ENCODE peak calls at places on chromosomes 5 and 9, in seven cellular contexts. G, X, U, J, C, Q and P are unnamed samples.
A peak's percentile ranks its signal among the peaks of the same experiment; 100 is the strongest.

GRCh38 chr9:35726876-35727438 is 5.0 kb downstream of the TLN1 start:
- DNase-seq in G (no peak), J (no peak), U (peak; percentile 58), X (peak; percentile 42), C (no peak), Q (peak; percentile 30), P (peak; percentile 65)

GRCh38 chr9:84379740-84380139 is 39.2 kb upstream of the SLC28A3 start:
- DNase-seq in Q (no peak), J (no peak), C (no peak), X (no peak), U (no peak), G (no peak), P (peak; percentile 56)

GRCh38 chr5:90934738-90935137 is 376.1 kb downstream of the ADGRV1 start:
- DNase-seq in Q (no peak), J (no peak), G (no peak), C (no peak), U (no peak), X (no peak), P (no peak)

GRCh38 chr9:98751210-98751609 is 42.5 kb upstream of the GABBR2 start:
- DNase-seq in G (no peak), Q (no peak), X (no peak), J (no peak), U (no peak), C (no peak), P (no peak)

GRCh38 chr5:7878381-7878873 is 9.5 kb downstream of the MTRR start:
- DNase-seq in U (no peak), J (no peak), Q (peak; percentile 61), X (peak; percentile 65), G (no peak), C (peak; percentile 65), P (peak; percentile 96)

GRCh38 chr5:21680196-21680595 is 1172.9 kb downstream of the CDH12 start:
- DNase-seq in J (no peak), Q (no peak), G (no peak), U (no peak), X (peak; percentile 23), C (no peak), P (peak; percentile 78)

GRCh38 chr5:172544371-172545120 is 90.2 kb upstream of the SH3PXD2B start:
- DNase-seq in Q (no peak), J (no peak), U (no peak), C (no peak), G (no peak), X (no peak), P (no peak)

GRCh38 chr9:135703726-135704125 is 1.7 kb downstream of the KCNT1 start:
- DNase-seq in C (no peak), U (no peak), G (no peak), Q (no peak), J (no peak), X (no peak), P (no peak)

GRCh38 chr9:114071197-114071795 is 6.8 kb downstream of the AMBP start:
- DNase-seq in G (no peak), Q (no peak), X (no peak), J (no peak), U (no peak), C (no peak), P (no peak)

GRCh38 chr9:126114850-126115460 is 211.7 kb upstream of the MVB12B start:
- DNase-seq in C (no peak), J (no peak), X (no peak), Q (no peak), G (no peak), U (no peak), P (no peak)

GRCh38 chr5:110547495-110547894 is 179.0 kb downstream of the TMEM232 start:
- DNase-seq in J (no peak), U (no peak), C (no peak), X (no peak), G (no peak), Q (no peak), P (no peak)

GRCh38 chr9:134128727-134129679 is 6.9 kb upstream of the WDR5 start:
- DNase-seq in X (no peak), G (no peak), U (no peak), J (no peak), Q (no peak), C (no peak), P (peak; percentile 7)

GRCh38 chr5:141850183-141850768 is 27.9 kb downstream of the PCDH1 start:
- DNase-seq in C (peak; percentile 51), Q (no peak), U (peak; percentile 64), G (peak; percentile 22), X (peak; percentile 22), J (no peak), P (peak; percentile 29)

GRCh38 chr5:153530357-153531143 is 40.1 kb downstream of the GRIA1 start:
- DNase-seq in C (no peak), U (no peak), G (no peak), X (no peak), J (no peak), Q (no peak), P (no peak)

GRCh38 chr9:124332756-124333155 is 75.0 kb downstream of the NEK6 start:
- DNase-seq in X (no peak), Q (no peak), U (no peak), C (no peak), G (no peak), J (no peak), P (no peak)

GRCh38 chr9:16704489-16705111 is 165.9 kb downstream of the BNC2 start:
- DNase-seq in C (no peak), G (no peak), J (no peak), X (no peak), Q (no peak), U (no peak), P (peak; percentile 92)

GRCh38 chr9:98654247-98654646 is 54.5 kb downstream of the GABBR2 start:
- DNase-seq in U (no peak), C (no peak), Q (no peak), X (no peak), G (no peak), J (no peak), P (no peak)

GRCh38 chr9:134738869-134739659 is 97.5 kb downstream of the COL5A1 start:
- DNase-seq in X (peak; percentile 57), U (no peak), Q (peak; percentile 28), J (no peak), C (peak; percentile 56), G (no peak), P (no peak)

GRCh38 chr9:134168731-134169130 is 4.4 kb upstream of the RNU6ATAC start:
- DNase-seq in C (no peak), G (no peak), Q (no peak), U (no peak), X (no peak), J (no peak), P (no peak)

GRCh38 chr5:78908173-78908901 is 76.8 kb downstream of the ARSB start:
- DNase-seq in J (no peak), G (no peak), U (no peak), C (no peak), Q (no peak), X (peak; percentile 81), P (peak; percentile 46)

GRCh38 chr9:135500071-135500524 is 384 bp upstream of the MRPS2 start:
- DNase-seq in G (no peak), X (peak; percentile 67), J (no peak), U (no peak), C (no peak), Q (no peak), P (peak; percentile 62)

GRCh38 chr9:17480966-17481365 is 97.9 kb upstream of the SH3GL2 start:
- DNase-seq in X (no peak), C (no peak), U (no peak), G (no peak), Q (no peak), J (no peak), P (no peak)

GRCh38 chr5:172086312-172086975 is 80.0 kb upstream of the FBXW11 start:
- DNase-seq in U (no peak), J (no peak), Q (no peak), C (no peak), X (no peak), G (no peak), P (no peak)

GRCh38 chr5:53877243-53877642 is 316.8 kb downstream of the NDUFS4 start:
- DNase-seq in C (no peak), U (no peak), X (peak; percentile 36), G (no peak), J (no peak), Q (no peak), P (peak; percentile 5)

GRCh38 chr5:80466669-80467485 is 21.0 kb upstream of the FAM151B start:
- DNase-seq in Q (no peak), G (no peak), X (peak; percentile 82), J (no peak), C (no peak), U (no peak), P (peak; percentile 85)

GRCh38 chr5:17190799-17191391 is 26.5 kb upstream of the BASP1 start:
- DNase-seq in Q (no peak), G (no peak), J (no peak), U (no peak), C (no peak), X (peak; percentile 62), P (peak; percentile 70)